ENCODE peak calls at places on chromosomes 4 and X, in four cellular contexts. K is KG1, J is psoas muscle, V is BE2C. S is an unnamed sample.

GRCh38 chr4:87806520-87806919 is 7.2 kb downstream of the IBSP start:
- DNase-seq in K (no peak), J (no peak), V (no peak), S (no peak)

GRCh38 chr4:42906906-42907774 is 14.6 kb downstream of the GRXCR1 start:
- DNase-seq in K (no peak), J (no peak), V (peak), S (no peak)

GRCh38 chr4:102620697-102621497 is 119.7 kb downstream of the NFKB1 start:
- DNase-seq in K (no peak), J (no peak), V (peak), S (no peak)

GRCh38 chrX:154462396-154462795 is 4.3 kb downstream of the PLXNA3 start:
- DNase-seq in K (no peak), J (no peak), V (no peak), S (no peak)

GRCh38 chr4:26692014-26692726 is 108.3 kb downstream of the TBC1D19 start:
- DNase-seq in K (no peak), J (no peak), V (no peak), S (no peak)

GRCh38 chr4:188021548-188022249 is 26.1 kb downstream of the ZFP42 start:
- DNase-seq in K (no peak), J (no peak), V (no peak), S (no peak)

GRCh38 chrX:19824603-19825002 is 62.8 kb downstream of the SH3KBP1 start:
- DNase-seq in K (no peak), J (no peak), V (no peak), S (no peak)

GRCh38 chr4:1408418-1408817 is 2.2 kb upstream of the NKX1-1 start:
- DNase-seq in K (no peak), J (peak), V (no peak), S (no peak)

GRCh38 chr4:165953181-165953580 is 80.1 kb downstream of the TLL1 start:
- DNase-seq in K (no peak), J (no peak), V (no peak), S (no peak)

GRCh38 chr4:173426064-173426463 is 27.1 kb upstream of the SCRG1 start:
- DNase-seq in K (no peak), J (no peak), V (no peak), S (no peak)

GRCh38 chr4:73735231-73735630 is 5.1 kb upstream of the CXCL8 start:
- DNase-seq in K (peak), J (no peak), V (no peak), S (no peak)

GRCh38 chrX:18172970-18173369 is 47.7 kb downstream of the BEND2 start:
- DNase-seq in K (no peak), J (no peak), V (no peak), S (no peak)

GRCh38 chr4:80393970-80394250 is 58.4 kb downstream of the CFAP299 start:
- DNase-seq in K (no peak), J (no peak), V (no peak), S (no peak)

GRCh38 chr4:14254252-14254651 is 626.7 kb upstream of the BOD1L1 start:
- DNase-seq in K (no peak), J (peak), V (peak), S (no peak)

GRCh38 chrX:43849173-43849572 is 33.1 kb downstream of the MAOB start:
- DNase-seq in K (no peak), J (no peak), V (no peak), S (no peak)

GRCh38 chr4:140777894-140778293 is 21.7 kb upstream of the TBC1D9 start:
- DNase-seq in K (no peak), J (no peak), V (no peak), S (no peak)

GRCh38 chr4:89994176-89994873 is 99.7 kb downstream of the MMRN1 start:
- DNase-seq in K (no peak), J (no peak), V (no peak), S (no peak)

GRCh38 chr4:21765810-21766407 is 182.7 kb downstream of the KCNIP4 start:
- DNase-seq in K (no peak), J (no peak), V (peak), S (peak)

GRCh38 chr4:173013232-173013932 is 155.2 kb upstream of the GALNT7 start:
- DNase-seq in K (peak), J (no peak), V (peak), S (no peak)

GRCh38 chr4:149549911-149550310 is 265.7 kb downstream of the IQCM start:
- DNase-seq in K (no peak), J (no peak), V (no peak), S (no peak)

GRCh38 chr4:15482842-15483241 is 13.2 kb downstream of the CC2D2A start:
- DNase-seq in K (no peak), J (no peak), V (no peak), S (no peak)

GRCh38 chr4:53702334-53703266 is 111.3 kb upstream of the LNX1 start:
- DNase-seq in K (peak), J (peak), V (peak), S (peak)

GRCh38 chr4:88533937-88534750 is 10.6 kb upstream of the PYURF start:
- DNase-seq in K (no peak), J (no peak), V (no peak), S (no peak)

GRCh38 chr4:141642711-141643110 is 6.3 kb downstream of the IL15 start:
- DNase-seq in K (no peak), J (no peak), V (no peak), S (no peak)

GRCh38 chr4:122666527-122667245 is 45.8 kb upstream of the IL21 start:
- DNase-seq in K (no peak), J (no peak), V (no peak), S (no peak)

GRCh38 chr4:105637409-105638258 is 70.9 kb downstream of the INTS12 start:
- DNase-seq in K (peak), J (peak), V (peak), S (no peak)

GRCh38 chrX:79413009-79413408 is 45.9 kb upstream of the ITM2A start:
- DNase-seq in K (peak), J (no peak), V (no peak), S (no peak)

GRCh38 chrX:135302269-135302873 is 6.9 kb upstream of the ETDC start:
- DNase-seq in K (no peak), J (no peak), V (no peak), S (no peak)

GRCh38 chrX:12329476-12329875 is 191.2 kb downstream of the FRMPD4 start:
- DNase-seq in K (no peak), J (no peak), V (no peak), S (no peak)

GRCh38 chr4:26860922-26861433 is 337 bp downstream of the STIM2 start:
- DNase-seq in K (no peak), J (peak), V (peak), S (no peak)

GRCh38 chrX:94435799-94436198 is 761.8 kb downstream of the FAM133A start:
- DNase-seq in K (no peak), J (no peak), V (no peak), S (no peak)

GRCh38 chrX:15350329-15350996 is 15.1 kb upstream of the PIGA start:
- DNase-seq in K (no peak), J (no peak), V (no peak), S (no peak)

GRCh38 chrX:14676431-14676830 is 147.1 kb downstream of the GLRA2 start:
- DNase-seq in K (no peak), J (no peak), V (no peak), S (no peak)

GRCh38 chr4:2186133-2186864 is 55.6 kb downstream of the HAUS3 start:
- DNase-seq in K (no peak), J (no peak), V (peak), S (no peak)

GRCh38 chr4:5142726-5143125 is 91.4 kb downstream of the STK32B start:
- DNase-seq in K (peak), J (no peak), V (peak), S (no peak)

GRCh38 chr4:73979407-73979806 is 2.4 kb downstream of the PF4 start:
- DNase-seq in K (no peak), J (no peak), V (no peak), S (no peak)

GRCh38 chrX:136065044-136065671 is 79.9 kb downstream of the SLC9A6 start:
- DNase-seq in K (no peak), J (peak), V (no peak), S (no peak)

GRCh38 chr4:3436798-3437581 is 4.8 kb upstream of the HGFAC start:
- DNase-seq in K (no peak), J (peak), V (no peak), S (no peak)

GRCh38 chr4:168886361-168886760 is 123.7 kb downstream of the CBR4 start:
- DNase-seq in K (no peak), J (no peak), V (no peak), S (no peak)

GRCh38 chr4:101049549-101050001 is 297.8 kb downstream of the PPP3CA start:
- DNase-seq in K (no peak), J (no peak), V (peak), S (no peak)

S was measured in NCI-H2081 treated with DMSO at 0.1 percent for 48 hours.